ENCODE peak calls at places on chromosomes 5 and 9, in four cellular contexts. T is gastrocnemius medialis, Q is aorta, K is fibroblast of lung. R is an unnamed sample. For H3K4me1, the result is how much of the 10 kb centered on the place peaks cover.

GRCh38 chr5:134240421-134240962 is 14.6 kb upstream of the PPP2CA start:
- DNase-seq in T (no peak), Q (no peak), K (peak), R (peak)

GRCh38 chr5:6752782-6753181 is 39.5 kb downstream of the TENT4A start:
- DNase-seq in T (no peak), Q (no peak), K (no peak), R (no peak)

GRCh38 chr5:991472-992267 is 16.9 kb upstream of the NKD2 start:
- DNase-seq in T (no peak), Q (peak), K (no peak), R (no peak)

GRCh38 chr5:135235002-135235401 is 164.0 kb downstream of the MACROH2A1 start:
- DNase-seq in T (no peak), Q (no peak), K (no peak), R (peak)

GRCh38 chr5:67025437-67025836 is 171.2 kb downstream of the CD180 start:
- DNase-seq in T (no peak), Q (no peak), K (no peak), R (no peak)

GRCh38 chr9:124661184-124661755 is 109.8 kb downstream of the NR6A1 start:
- DNase-seq in T (no peak), Q (no peak), K (no peak), R (peak)

GRCh38 chr9:122806661-122807060 is 6.7 kb downstream of the OR1K1 start:
- DNase-seq in T (no peak), Q (no peak), K (no peak), R (no peak)

GRCh38 chr9:135255033-135255842 is 167.8 kb downstream of the OLFM1 start:
- DNase-seq in T (no peak), Q (peak), K (no peak), R (no peak)

GRCh38 chr5:36378551-36378950 is 76.8 kb upstream of the RANBP3L start:
- DNase-seq in T (no peak), Q (no peak), K (peak), R (no peak)

GRCh38 chr9:20640331-20641187 is 18.3 kb upstream of the MLLT3 start:
- DNase-seq in T (no peak), Q (peak), K (no peak), R (peak)

GRCh38 chr5:157222506-157223230 is 42.0 kb downstream of the ITK start:
- DNase-seq in T (no peak), Q (no peak), K (no peak), R (no peak)

GRCh38 chr5:65762234-65762633 is 40.2 kb downstream of the NLN start:
- DNase-seq in T (no peak), Q (no peak), K (no peak), R (no peak)

GRCh38 chr9:36161187-36161586 is 8.0 kb upstream of the CCIN start:
- DNase-seq in T (no peak), Q (no peak), K (peak), R (no peak)

GRCh38 chr5:28766565-28767158 is 1728.3 kb upstream of the CDH9 start:
- DNase-seq in T (no peak), Q (no peak), K (peak), R (peak)

GRCh38 chr9:80928697-80929096 is 760.6 kb downstream of the TLE1 start:
- DNase-seq in T (no peak), Q (no peak), K (no peak), R (no peak)

GRCh38 chr9:122192261-122192875 is 32.7 kb downstream of the MORN5 start:
- DNase-seq in T (no peak), Q (no peak), K (no peak), R (no peak)

GRCh38 chr9:13386935-13387667 is 107.6 kb upstream of the MPDZ start:
- DNase-seq in T (no peak), Q (no peak), K (peak), R (no peak)

GRCh38 chr9:14744768-14745167 is 22.2 kb upstream of the CER1 start:
- DNase-seq in T (no peak), Q (no peak), K (no peak), R (no peak)

GRCh38 chr5:156274455-156274854 is 52.5 kb upstream of the SGCD start:
- DNase-seq in T (no peak), Q (no peak), K (no peak), R (no peak)

GRCh38 chr5:76178913-76179312 is 95.7 kb downstream of the SV2C start:
- DNase-seq in T (no peak), Q (no peak), K (no peak), R (no peak)

GRCh38 chr9:110543631-110544051 is 35.9 kb downstream of the SVEP1 start:
- DNase-seq in T (no peak), Q (no peak), K (peak), R (no peak)

GRCh38 chr9:34522091-34522887 is 501 bp downstream of the ENHO start:
- DNase-seq in T (no peak), Q (no peak), K (no peak), R (no peak)

GRCh38 chr9:114050226-114050568 is 27.9 kb downstream of the AMBP start:
- DNase-seq in T (no peak), Q (no peak), K (no peak), R (no peak)

GRCh38 chr5:102958481-102959011 is 161.4 kb downstream of the GIN1 start:
- DNase-seq in T (no peak), Q (no peak), K (peak), R (peak)

GRCh38 chr5:1974501-1975405 is 92.0 kb upstream of the IRX4 start:
- DNase-seq in T (no peak), Q (no peak), K (no peak), R (no peak)

GRCh38 chr5:142145106-142145900 is 36.7 kb downstream of the NDFIP1 start:
- DNase-seq in T (peak), Q (no peak), K (peak), R (peak)

GRCh38 chr9:72589684-72590555 is 68.5 kb downstream of the TMC1 start:
- DNase-seq in T (no peak), Q (no peak), K (no peak), R (no peak)

GRCh38 chr5:72096602-72097205 is 10.6 kb upstream of the MAP1B start:
- DNase-seq in T (no peak), Q (no peak), K (no peak), R (no peak)

GRCh38 chr9:3332802-3333201 is 193.0 kb downstream of the RFX3 start:
- DNase-seq in T (no peak), Q (no peak), K (no peak), R (peak)

GRCh38 chr5:150525163-150525562 is 17.2 kb downstream of the NDST1 start:
- DNase-seq in T (peak), Q (no peak), K (no peak), R (no peak)

GRCh38 chr9:120929392-120929791 is 2.8 kb upstream of the TRAF1 start:
- DNase-seq in T (no peak), Q (no peak), K (no peak), R (no peak)
- H3K4me1 ChIP-seq in T (under half), Q (under half), K (under half), R (under half)

GRCh38 chr5:172448999-172449398 is 5.3 kb downstream of the SH3PXD2B start:
- DNase-seq in T (no peak), Q (peak), K (no peak), R (no peak)

GRCh38 chr5:172450861-172451695 is 3.2 kb downstream of the SH3PXD2B start:
- DNase-seq in T (no peak), Q (peak), K (peak), R (peak)

GRCh38 chr5:172451771-172452197 is 2.5 kb downstream of the SH3PXD2B start:
- DNase-seq in T (no peak), Q (peak), K (peak), R (no peak)

GRCh38 chr5:172452398-172453205 is 1.7 kb downstream of the SH3PXD2B start:
- DNase-seq in T (no peak), Q (no peak), K (peak), R (peak)

GRCh38 chr5:172450453-172450852 is 3.9 kb downstream of the SH3PXD2B start:
- DNase-seq in T (no peak), Q (peak), K (no peak), R (no peak)
- H3K4me1 ChIP-seq in T (under half), Q (under half), K (under half), R (under half)

DNA sequence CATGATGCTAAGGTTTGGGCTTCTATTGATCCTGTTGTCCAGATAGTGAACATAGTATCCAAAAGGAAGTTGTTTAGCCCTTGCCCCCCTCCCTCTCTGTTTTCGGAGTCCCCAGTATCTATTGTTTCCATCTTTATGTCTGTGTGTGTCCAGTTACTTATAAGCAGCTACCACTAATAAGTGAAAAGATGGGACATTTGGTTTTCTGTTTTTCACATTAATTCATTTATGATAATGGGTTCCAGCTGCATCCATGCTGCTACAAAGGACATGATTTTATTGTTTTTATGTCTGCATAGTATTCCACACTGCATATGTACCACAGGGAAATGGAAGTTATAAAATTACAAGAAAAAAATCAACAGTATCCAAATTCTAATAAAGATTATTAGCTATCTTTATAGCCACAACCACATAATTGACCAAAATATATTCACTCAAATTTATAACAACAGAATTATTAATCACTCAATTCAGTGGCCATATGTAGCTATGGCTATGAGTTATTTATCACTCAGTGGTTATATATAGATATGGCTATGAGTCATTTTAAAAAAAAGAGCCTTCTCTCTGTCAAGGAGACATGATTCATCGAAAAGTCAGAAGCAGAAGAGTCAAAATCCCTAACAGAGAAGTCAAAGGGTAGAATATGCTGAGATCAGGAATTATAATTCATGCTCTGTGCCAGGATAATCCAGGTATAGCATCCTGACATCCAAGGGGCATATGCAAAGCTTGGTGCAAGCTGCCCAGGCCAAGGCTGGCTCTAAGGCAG is 367.5 kb downstream of the DEPDC1B start:
- DNase-seq in T (no peak), Q (no peak), K (peak), R (no peak)
- H3K4me1 ChIP-seq in T (under half), Q (under half), K (under half), R (under half)

DNA sequence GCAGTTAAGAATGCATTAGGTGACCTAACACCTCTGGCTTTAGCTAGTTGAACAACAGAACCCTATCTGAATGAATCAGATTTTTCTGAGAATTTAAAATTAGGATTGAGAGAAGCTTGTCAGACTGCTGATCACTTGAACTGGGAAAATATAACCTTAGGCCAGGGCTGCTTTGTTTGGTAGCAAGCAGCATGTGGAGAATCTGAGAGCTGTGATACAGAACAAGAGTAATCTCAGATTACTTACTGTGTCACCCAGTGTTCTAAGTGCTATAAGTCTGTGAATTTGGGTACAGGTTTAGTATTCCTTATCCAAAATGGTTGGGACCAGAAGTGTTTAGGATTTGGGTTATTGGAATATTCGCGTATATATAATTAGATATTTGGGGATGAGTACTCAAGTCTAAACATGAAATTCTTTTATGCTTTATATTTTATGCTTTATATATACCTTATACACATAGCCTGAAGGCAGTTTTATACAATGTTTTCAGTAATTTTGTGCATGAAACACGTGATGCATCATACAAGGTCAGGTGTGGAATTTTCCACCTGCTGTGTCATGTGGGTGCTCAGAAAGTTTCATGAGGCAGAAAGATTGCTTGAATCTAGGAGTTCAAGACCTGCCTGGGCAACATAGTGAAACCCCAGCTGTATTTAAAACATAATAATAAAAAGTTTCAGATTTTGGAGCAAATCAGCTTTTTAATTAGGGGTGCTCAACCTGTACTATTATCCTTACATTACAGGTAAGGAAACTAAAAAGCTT is 8.3 kb upstream of the CHD1 start:
- DNase-seq in T (no peak), Q (no peak), K (no peak), R (no peak)
- H3K4me1 ChIP-seq in T (half or more), Q (under half), K (under half), R (under half)

GRCh38 chr9:77978086-77978781 is 53.4 kb downstream of the GNAQ start:
- DNase-seq in T (no peak), Q (no peak), K (no peak), R (no peak)
- H3K4me1 ChIP-seq in T (under half), Q (under half), K (under half), R (under half)

GRCh38 chr5:124738751-124739559 is 7.5 kb downstream of the ZNF608 start:
- DNase-seq in T (no peak), Q (no peak), K (no peak), R (no peak)
- H3K4me1 ChIP-seq in T (half or more), Q (under half), K (under half), R (half or more)

GRCh38 chr9:136329636-136330405 is 2.5 kb downstream of the GPSM1 start:
- DNase-seq in T (no peak), Q (no peak), K (no peak), R (no peak)

GRCh38 chr9:136331556-136332481 is 4.5 kb downstream of the GPSM1 start:
- DNase-seq in T (no peak), Q (no peak), K (no peak), R (no peak)

GRCh38 chr9:136331030-136331429 is 3.7 kb downstream of the GPSM1 start:
- DNase-seq in T (no peak), Q (no peak), K (no peak), R (no peak)

GRCh38 chr9:136329211-136329627 is 1.9 kb downstream of the GPSM1 start:
- DNase-seq in T (no peak), Q (no peak), K (no peak), R (no peak)

GRCh38 chr9:136330406-136330990 is 3.2 kb downstream of the GPSM1 start:
- DNase-seq in T (no peak), Q (no peak), K (no peak), R (no peak)
- H3K4me1 ChIP-seq in T (under half), Q (under half), K (under half), R (under half)

GRCh38 chr5:90878549-90879196 is 320.1 kb downstream of the ADGRV1 start:
- DNase-seq in T (no peak), Q (no peak), K (peak), R (peak)
- H3K4me1 ChIP-seq in T (under half), Q (under half), K (under half), R (under half)

DNA sequence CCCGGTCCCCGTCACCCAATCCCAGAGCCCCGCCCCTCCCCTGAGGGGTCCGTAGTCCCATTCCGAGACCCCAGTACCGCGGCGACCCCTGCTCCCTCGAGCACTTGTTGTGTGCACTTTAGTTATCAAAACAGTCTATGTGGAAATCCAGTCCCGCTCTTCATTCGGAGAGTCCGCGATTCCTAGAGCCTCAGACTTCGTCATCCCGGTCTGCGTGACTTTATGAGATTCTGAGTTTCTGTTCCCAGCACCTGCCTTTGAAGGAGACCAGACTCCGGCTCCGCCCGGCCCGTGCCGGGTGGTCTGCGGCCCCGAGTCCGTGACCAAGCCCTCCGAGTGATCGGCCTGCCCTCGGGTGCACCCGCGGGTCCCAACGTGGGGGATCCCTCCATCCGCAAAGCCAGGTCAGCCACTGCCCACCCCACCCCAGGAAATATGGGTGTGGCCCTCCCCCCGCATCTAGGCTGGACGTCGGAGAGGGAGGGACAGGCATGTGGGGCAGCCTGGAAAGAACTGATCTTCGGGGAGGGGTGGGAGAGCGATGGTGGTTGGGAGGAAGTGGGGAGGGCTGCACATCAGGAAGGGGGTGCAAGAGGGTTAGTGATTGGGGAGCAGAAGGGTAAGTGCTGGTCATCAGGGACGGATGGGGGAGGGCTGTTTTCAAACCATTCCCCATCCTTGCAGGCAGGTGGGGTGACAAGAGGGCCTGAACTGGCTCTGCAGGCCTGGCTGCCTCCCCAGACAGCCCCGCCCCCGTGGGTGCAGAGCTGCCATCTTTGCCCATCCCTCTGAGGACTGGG is 571 bp downstream of the LRSAM1 start:
- DNase-seq in T (peak), Q (peak), K (peak), R (peak)
- H3K4me1 ChIP-seq in T (under half), Q (under half), K (under half), R (under half)